ENCODE peak calls at places on chromosomes 16 and 17, in nine cellular contexts. X is heart right ventricle; Y is mammary epithelial cell; I is effector memory CD4-positive, alpha-beta T cell; G is CD8-positive, alpha-beta memory T cell; R is left ventricle myocardium inferior; H is endothelial cell of umbilical vein; W is psoas muscle; K is Peyer's patch. E is an unnamed sample.

GRCh38 chr17:3029213-3029913 is 34.0 kb downstream of the OR1D5 start:
- DNase-seq in X (peak; percentile 64), Y (no peak), I (no peak), G (no peak), R (peak; percentile 72), H (no peak), W (peak; percentile 15), K (peak; percentile 34), E (no peak)

GRCh38 chr17:50214986-50215730 is 13.7 kb upstream of the COL1A1 start:
- DNase-seq in X (no peak), Y (no peak), I (no peak), G (no peak), R (no peak), H (no peak), W (no peak), K (no peak), E (no peak)

GRCh38 chr16:15765880-15766279 is 90.9 kb downstream of the MYH11 start:
- DNase-seq in X (no peak), Y (peak; percentile 24), I (peak; percentile 8), G (no peak), R (no peak), H (peak; percentile 44), W (no peak), K (no peak), E (peak; percentile 23)

GRCh38 chr17:83202002-83203000 is 122.9 kb downstream of the METRNL start:
- DNase-seq in X (no peak), Y (no peak), I (no peak), G (no peak), R (peak; percentile 8), H (no peak), W (peak; percentile 37), K (peak; percentile 41), E (no peak)

GRCh38 chr17:17874478-17874877 is 37.7 kb upstream of the SREBF1 start:
- DNase-seq in X (no peak), Y (peak; percentile 88), I (no peak), G (no peak), R (no peak), H (no peak), W (no peak), K (no peak), E (no peak)

GRCh38 chr17:2230877-2231276 is 72.7 kb downstream of the SMG6 start:
- DNase-seq in X (no peak), Y (no peak), I (no peak), G (no peak), R (no peak), H (no peak), W (no peak), K (no peak), E (no peak)

GRCh38 chr17:49676276-49676868 is 1.5 kb downstream of the SPOP start:
- DNase-seq in X (no peak), Y (peak; percentile 41), I (peak; percentile 30), G (no peak), R (no peak), H (peak; percentile 40), W (no peak), K (no peak), E (no peak)

GRCh38 chr17:1551741-1552140 is 10.9 kb downstream of the PITPNA start:
- DNase-seq in X (no peak), Y (no peak), I (no peak), G (no peak), R (no peak), H (no peak), W (no peak), K (no peak), E (no peak)

GRCh38 chr17:6075050-6075449 is 4.9 kb downstream of the WSCD1 start:
- DNase-seq in X (no peak), Y (no peak), I (no peak), G (no peak), R (no peak), H (no peak), W (peak; percentile 57), K (no peak), E (no peak)

GRCh38 chr17:76048711-76049110 is 21.6 kb upstream of the EVPL start:
- DNase-seq in X (no peak), Y (no peak), I (no peak), G (no peak), R (no peak), H (no peak), W (no peak), K (no peak), E (peak; percentile 22)

GRCh38 chr17:66724581-66725341 is 110.2 kb upstream of the CACNG5 start:
- DNase-seq in X (no peak), Y (no peak), I (no peak), G (no peak), R (peak; percentile 17), H (peak; percentile 68), W (peak; percentile 51), K (no peak), E (no peak)

GRCh38 chr16:26016989-26017388 is 325.2 kb downstream of the HS3ST4 start:
- DNase-seq in X (no peak), Y (no peak), I (no peak), G (no peak), R (no peak), H (no peak), W (no peak), K (no peak), E (no peak)

GRCh38 chr16:19001788-19002187 is 18.1 kb downstream of the TMC7 start:
- DNase-seq in X (no peak), Y (peak; percentile 99), I (no peak), G (no peak), R (no peak), H (no peak), W (no peak), K (no peak), E (no peak)

GRCh38 chr17:50276588-50277356 is 2.5 kb downstream of the TMEM92 start:
- DNase-seq in X (no peak), Y (no peak), I (no peak), G (no peak), R (no peak), H (no peak), W (peak; percentile 12), K (peak; percentile 39), E (no peak)

GRCh38 chr17:57260325-57261083 is 4.2 kb downstream of the MSI2 start:
- DNase-seq in X (no peak), Y (no peak), I (no peak), G (no peak), R (no peak), H (no peak), W (no peak), K (no peak), E (no peak)
- H3K36me3 ChIP-seq in X (no peaks in the 10 kb centered on the region), Y (peaks cover 14% of the 10 kb centered on the region), I (peaks cover 26% of the 10 kb centered on the region), G (peaks cover 32% of the 10 kb centered on the region), R (peaks cover 46% of the 10 kb centered on the region), H (peaks cover 13% of the 10 kb centered on the region), W (peaks cover 42% of the 10 kb centered on the region), K (no peaks in the 10 kb centered on the region), E (peaks cover 43% of the 10 kb centered on the region)

GRCh38 chr16:47492036-47492427 is 30.9 kb downstream of the PHKB start:
- DNase-seq in X (no peak), Y (no peak), I (no peak), G (no peak), R (no peak), H (no peak), W (no peak), K (no peak), E (no peak)
- H3K27ac ChIP-seq in X (peak overlapping the region; percentile 85), Y (no peak overlapping the region), I (no peak overlapping the region), G (no peak overlapping the region), R (peak overlapping the region; percentile 86), H (no peak overlapping the region), W (no peak overlapping the region), K (peak overlapping the region; percentile 58), E (no peak overlapping the region)

GRCh38 chr17:52030096-52030495 is 128.4 kb downstream of the CA10 start:
- DNase-seq in X (no peak), Y (no peak), I (no peak), G (no peak), R (no peak), H (no peak), W (no peak), K (no peak), E (no peak)
- H3K27me3 ChIP-seq in X (no peaks in the 10 kb centered on the region), Y (no peaks in the 10 kb centered on the region), I (no peaks in the 10 kb centered on the region), G (no peaks in the 10 kb centered on the region), R (no peaks in the 10 kb centered on the region), H (no peaks in the 10 kb centered on the region), W (no peaks in the 10 kb centered on the region), K (no peaks in the 10 kb centered on the region), E (no peaks in the 10 kb centered on the region)

DNA sequence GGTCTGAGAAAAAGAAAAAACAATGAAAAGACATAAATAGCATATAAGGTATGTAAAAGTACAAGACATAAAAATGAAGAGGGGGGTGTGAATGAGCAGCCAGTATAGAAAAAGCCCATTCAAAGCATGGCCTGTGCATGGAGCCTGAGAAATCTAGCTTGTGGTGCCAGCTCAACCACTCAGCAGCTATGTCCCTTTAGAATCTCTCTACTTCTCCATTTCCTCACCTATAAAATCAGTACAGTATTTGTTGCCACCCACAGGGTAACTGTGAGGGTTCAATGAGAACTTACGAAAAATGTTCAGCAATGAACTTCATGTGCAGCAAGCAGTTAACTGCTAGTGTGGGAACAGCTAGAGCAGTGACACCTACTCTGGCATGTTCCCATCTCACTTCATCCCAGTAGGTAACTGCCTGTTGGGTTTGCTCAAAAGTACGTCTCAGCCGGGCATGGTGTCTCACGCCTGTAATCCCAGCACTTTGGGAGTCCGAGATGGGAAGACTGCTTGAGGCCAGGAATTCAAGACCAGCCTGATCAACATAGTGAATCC is 15.3 kb downstream of the CYTH1 start:
- DNase-seq in X (no peak), Y (no peak), I (no peak), G (no peak), R (no peak), H (no peak), W (no peak), K (no peak), E (no peak)
- H3K36me3 ChIP-seq in X (no peaks in the 10 kb centered on the region), Y (no peaks in the 10 kb centered on the region), I (peaks cover 4% of the 10 kb centered on the region), G (no peaks in the 10 kb centered on the region), R (no peaks in the 10 kb centered on the region), H (no peaks in the 10 kb centered on the region), W (no peaks in the 10 kb centered on the region), K (no peaks in the 10 kb centered on the region), E (no peaks in the 10 kb centered on the region)

GRCh38 chr16:84616515-84616914 is 1.4 kb downstream of the COTL1 start:
- DNase-seq in X (no peak), Y (no peak), I (no peak), G (no peak), R (no peak), H (peak; percentile 22), W (no peak), K (no peak), E (no peak)
- H3K27ac ChIP-seq in X (no peak overlapping the region), Y (no peak overlapping the region), I (peak overlapping the region; percentile 68), G (peak overlapping the region; percentile 81), R (no peak overlapping the region), H (no peak overlapping the region), W (no peak overlapping the region), K (no peak overlapping the region), E (peak overlapping the region; percentile 68)

E was measured in naive thymus-derived CD4-positive, alpha-beta T cell.